ENCODE peak calls at places on chromosomes 6 and 20, in ten cellular contexts. E, M, O, H, Y, B, N, K, S and Q are unnamed samples.
A peak's percentile ranks its signal among the peaks of the same experiment; 100 is the strongest.

GRCh38 chr6:71887006-71887743 is 825 bp downstream of the RIMS1 start:
- DNase-seq in K (no peak), E (peak; percentile 0), O (no peak), M (no peak), N (peak; percentile 73), Y (no peak), H (no peak), B (peak; percentile 37), S (peak; percentile 6), Q (no peak)

GRCh38 chr6:74780831-74781230 is 425.0 kb downstream of the COL12A1 start:
- DNase-seq in B (no peak), Y (no peak), H (no peak), E (peak; percentile 7), O (no peak), N (no peak), K (peak; percentile 22), S (peak; percentile 5), M (no peak), Q (no peak)

GRCh38 chr20:21342656-21343345 is 39.7 kb downstream of the XRN2 start:
- DNase-seq in N (no peak), O (no peak), K (no peak), H (no peak), Y (no peak), E (no peak), S (no peak), M (no peak), B (no peak), Q (no peak)

GRCh38 chr20:63252157-63252780 is 2.0 kb downstream of the NKAIN4 start:
- DNase-seq in N (no peak), M (no peak), O (no peak), S (no peak), Y (no peak), H (no peak), E (no peak), K (no peak), B (no peak), Q (no peak)

GRCh38 chr6:93701526-93701925 is 282.2 kb upstream of the EPHA7 start:
- DNase-seq in B (no peak), O (no peak), M (no peak), E (peak; percentile 53), K (peak; percentile 33), S (no peak), Y (no peak), H (no peak), N (no peak), Q (no peak)

GRCh38 chr6:37897321-37897720 is 77.8 kb downstream of the ZFAND3 start:
- DNase-seq in N (no peak), S (no peak), Y (no peak), E (no peak), K (peak; percentile 52), M (peak; percentile 73), H (no peak), B (no peak), O (no peak), Q (no peak)

GRCh38 chr6:139855741-139856206 is 481.3 kb upstream of the CITED2 start:
- DNase-seq in E (no peak), S (no peak), N (no peak), B (peak; percentile 4), Y (no peak), O (no peak), K (peak; percentile 13), M (no peak), H (no peak), Q (no peak)

GRCh38 chr20:40922865-40923264 is 105.8 kb upstream of the TOP1 start:
- DNase-seq in N (no peak), M (no peak), B (no peak), E (no peak), K (no peak), S (no peak), O (no peak), H (no peak), Y (no peak), Q (no peak)

GRCh38 chr6:118876201-118876600 is 17.8 kb upstream of the ASF1A start:
- DNase-seq in Y (no peak), N (no peak), B (no peak), O (no peak), E (no peak), M (no peak), S (no peak), H (no peak), K (no peak), Q (no peak)

GRCh38 chr20:11051146-11051545 is 377.3 kb upstream of the JAG1 start:
- DNase-seq in M (no peak), B (no peak), Y (no peak), O (no peak), E (peak; percentile 27), H (no peak), S (no peak), K (no peak), N (no peak), Q (no peak)

GRCh38 chr20:40257763-40258162 is 431.3 kb downstream of the MAFB start:
- DNase-seq in K (no peak), Y (no peak), N (no peak), H (no peak), O (no peak), M (no peak), S (no peak), B (no peak), E (no peak), Q (no peak)

GRCh38 chr6:34521463-34522288 is 34.5 kb downstream of the SPDEF start:
- DNase-seq in B (no peak), O (no peak), K (no peak), E (no peak), M (no peak), H (no peak), Y (no peak), N (peak; percentile 56), S (no peak), Q (no peak)

GRCh38 chr6:164947174-164947573 is 362.2 kb downstream of the C6orf118 start:
- DNase-seq in E (no peak), B (no peak), K (no peak), S (no peak), M (no peak), O (no peak), N (no peak), Y (no peak), H (no peak), Q (no peak)

GRCh38 chr20:36407196-36407733 is 101.1 kb downstream of the DLGAP4 start:
- DNase-seq in H (no peak), K (peak; percentile 83), M (no peak), B (no peak), Y (no peak), O (no peak), S (no peak), N (no peak), E (peak; percentile 64), Q (no peak)

GRCh38 chr20:36404435-36404978 is 98.4 kb downstream of the DLGAP4 start:
- DNase-seq in S (no peak), O (no peak), M (no peak), B (no peak), H (no peak), Y (no peak), N (no peak), E (no peak), K (peak; percentile 9), Q (no peak)

GRCh38 chr20:36402708-36403107 is 96.6 kb downstream of the DLGAP4 start:
- DNase-seq in O (no peak), H (no peak), B (no peak), N (no peak), K (no peak), E (no peak), S (no peak), M (no peak), Y (no peak), Q (no peak)

GRCh38 chr20:36405255-36405654 is 99.1 kb downstream of the DLGAP4 start:
- DNase-seq in M (no peak), B (no peak), E (peak; percentile 14), S (no peak), K (peak; percentile 87), H (no peak), Y (no peak), O (no peak), N (no peak), Q (no peak)

GRCh38 chr20:36408219-36408618 is 102.1 kb downstream of the DLGAP4 start:
- DNase-seq in Y (no peak), M (no peak), H (no peak), B (peak; percentile 49), S (peak; percentile 23), K (peak; percentile 29), N (no peak), O (no peak), E (peak; percentile 62), Q (no peak)
- H3K4me3 ChIP-seq in Y (no peak overlapping the region), M (no peak overlapping the region), H (no peak overlapping the region), B (no peak overlapping the region), S (no peak overlapping the region), K (no peak overlapping the region), N (no peak overlapping the region), O (no peak overlapping the region), E (no peak overlapping the region), Q (no peak overlapping the region)

GRCh38 chr6:169454204-169454871 is 200.7 kb upstream of the THBS2 start:
- DNase-seq in S (peak; percentile 63), N (no peak), K (peak; percentile 92), Y (peak; percentile 27), O (no peak), B (no peak), M (no peak), E (peak; percentile 75), H (no peak), Q (no peak)

GRCh38 chr6:169451065-169451840 is 197.6 kb upstream of the THBS2 start:
- DNase-seq in N (no peak), O (no peak), B (no peak), K (peak; percentile 24), E (peak; percentile 12), M (no peak), H (no peak), S (no peak), Y (no peak), Q (no peak)

GRCh38 chr6:169453221-169453620 is 199.6 kb upstream of the THBS2 start:
- DNase-seq in H (no peak), S (no peak), E (no peak), K (no peak), B (no peak), M (no peak), Y (peak; percentile 12), N (no peak), O (no peak), Q (no peak)

GRCh38 chr6:169452869-169453186 is 199.2 kb upstream of the THBS2 start:
- DNase-seq in Y (no peak), M (no peak), S (no peak), B (no peak), O (no peak), E (no peak), N (no peak), H (no peak), K (no peak), Q (no peak)

GRCh38 chr6:169452117-169452868 is 198.6 kb upstream of the THBS2 start:
- DNase-seq in N (no peak), O (no peak), H (no peak), S (no peak), E (peak; percentile 94), K (peak; percentile 95), Y (peak; percentile 65), B (no peak), M (peak; percentile 45), Q (no peak)
- H3K4me3 ChIP-seq in N (no peak overlapping the region), O (no peak overlapping the region), H (no peak overlapping the region), S (no peak overlapping the region), E (no peak overlapping the region), K (peak overlapping the region; percentile 42), Y (peak overlapping the region; percentile 19), B (no peak overlapping the region), M (peak overlapping the region; percentile 57), Q (no peak overlapping the region)

GRCh38 chr20:35023624-35024023 is 68.0 kb downstream of the MYH7B start:
- DNase-seq in N (no peak), Y (no peak), H (no peak), E (no peak), S (no peak), B (no peak), K (no peak), O (no peak), M (no peak), Q (no peak)
- H3K4me3 ChIP-seq in N (no peak overlapping the region), Y (no peak overlapping the region), H (no peak overlapping the region), E (no peak overlapping the region), S (no peak overlapping the region), B (no peak overlapping the region), K (no peak overlapping the region), O (no peak overlapping the region), M (no peak overlapping the region), Q (no peak overlapping the region)

GRCh38 chr6:27761391-27761790 is 150.8 kb downstream of the OR2B2 start:
- DNase-seq in N (no peak), B (no peak), S (no peak), H (no peak), E (peak; percentile 76), K (peak; percentile 8), Y (no peak), M (no peak), O (no peak), Q (no peak)
- H3K4me3 ChIP-seq in N (no peak overlapping the region), B (no peak overlapping the region), S (no peak overlapping the region), H (no peak overlapping the region), E (no peak overlapping the region), K (peak overlapping the region; percentile 36), Y (peak overlapping the region; percentile 3), M (no peak overlapping the region), O (no peak overlapping the region), Q (no peak overlapping the region)